ENCODE peak calls at places on chromosomes 4 and X, in nine cellular contexts. One of them, this sample, is unnamed.

GRCh38 chr4:104491826-104492771 is 2.6 kb downstream of the CXXC4 start:
- DNase-seq in transverse colon: peak; percentile 9
- DNase-seq in A549: peak; percentile 4
- DNase-seq in H54: no peak
- DNase-seq in lower leg skin: no peak
- DNase-seq in sigmoid colon: no peak
- DNase-seq in H1: no peak
- DNase-seq in ovary: no peak
- DNase-seq in heart left ventricle: no peak
- DNase-seq in this sample: no peak

GRCh38 chr4:23881052-23881501 is 8.8 kb downstream of the PPARGC1A start:
- DNase-seq in H54: no peak
- DNase-seq in transverse colon: no peak
- DNase-seq in sigmoid colon: no peak
- DNase-seq in lower leg skin: no peak
- DNase-seq in H1: no peak
- DNase-seq in A549: no peak
- DNase-seq in ovary: no peak
- DNase-seq in heart left ventricle: no peak
- DNase-seq in this sample: no peak

GRCh38 chr4:20883231-20883630 is 183.0 kb downstream of the PACRGL start:
- DNase-seq in ovary: no peak
- DNase-seq in A549: no peak
- DNase-seq in H1: no peak
- DNase-seq in heart left ventricle: no peak
- DNase-seq in sigmoid colon: no peak
- DNase-seq in H54: no peak
- DNase-seq in lower leg skin: no peak
- DNase-seq in transverse colon: no peak
- DNase-seq in this sample: no peak

GRCh38 chrX:46279925-46280313 is 265.3 kb downstream of the ZNF674 start:
- DNase-seq in lower leg skin: no peak
- DNase-seq in A549: no peak
- DNase-seq in ovary: no peak
- DNase-seq in sigmoid colon: no peak
- DNase-seq in transverse colon: no peak
- DNase-seq in heart left ventricle: no peak
- DNase-seq in H54: no peak
- DNase-seq in H1: no peak
- DNase-seq in this sample: no peak

GRCh38 chr4:78938474-78938867 is 767 bp downstream of the PAQR3 start:
- DNase-seq in H1: no peak
- DNase-seq in lower leg skin: no peak
- DNase-seq in sigmoid colon: no peak
- DNase-seq in A549: no peak
- DNase-seq in transverse colon: no peak
- DNase-seq in H54: no peak
- DNase-seq in heart left ventricle: no peak
- DNase-seq in ovary: no peak
- DNase-seq in this sample: no peak

GRCh38 chrX:8632949-8633348 is 99.0 kb downstream of the ANOS1 start:
- DNase-seq in A549: no peak
- DNase-seq in H1: no peak
- DNase-seq in H54: no peak
- DNase-seq in lower leg skin: no peak
- DNase-seq in sigmoid colon: no peak
- DNase-seq in transverse colon: no peak
- DNase-seq in heart left ventricle: no peak
- DNase-seq in ovary: no peak
- DNase-seq in this sample: no peak

GRCh38 chrX:107686792-107687191 is 58.5 kb downstream of the PRPS1 start:
- DNase-seq in lower leg skin: no peak
- DNase-seq in sigmoid colon: no peak
- DNase-seq in transverse colon: no peak
- DNase-seq in ovary: no peak
- DNase-seq in A549: no peak
- DNase-seq in H54: no peak
- DNase-seq in H1: no peak
- DNase-seq in heart left ventricle: no peak
- DNase-seq in this sample: no peak

GRCh38 chr4:20248155-20248558 is 3.5 kb upstream of the SLIT2 start:
- DNase-seq in lower leg skin: peak; percentile 21
- DNase-seq in sigmoid colon: no peak
- DNase-seq in A549: no peak
- DNase-seq in H54: no peak
- DNase-seq in H1: no peak
- DNase-seq in transverse colon: no peak
- DNase-seq in ovary: no peak
- DNase-seq in heart left ventricle: no peak
- DNase-seq in this sample: no peak

GRCh38 chrX:151985531-151985930 is 11.1 kb upstream of the GABRE start:
- DNase-seq in H1: no peak
- DNase-seq in lower leg skin: no peak
- DNase-seq in heart left ventricle: no peak
- DNase-seq in ovary: no peak
- DNase-seq in transverse colon: no peak
- DNase-seq in sigmoid colon: no peak
- DNase-seq in H54: no peak
- DNase-seq in A549: no peak
- DNase-seq in this sample: no peak

GRCh38 chrX:35890699-35891098 is 28.8 kb upstream of the CFAP47 start:
- DNase-seq in transverse colon: peak; percentile 38
- DNase-seq in H54: peak; percentile 0
- DNase-seq in lower leg skin: peak; percentile 13
- DNase-seq in ovary: no peak
- DNase-seq in heart left ventricle: no peak
- DNase-seq in A549: peak; percentile 17
- DNase-seq in sigmoid colon: no peak
- DNase-seq in H1: peak; percentile 10
- DNase-seq in this sample: peak; percentile 48

GRCh38 chr4:118774989-118775388 is 60.9 kb downstream of the SEC24D start:
- DNase-seq in heart left ventricle: no peak
- DNase-seq in transverse colon: no peak
- DNase-seq in sigmoid colon: no peak
- DNase-seq in A549: no peak
- DNase-seq in H54: no peak
- DNase-seq in H1: no peak
- DNase-seq in ovary: no peak
- DNase-seq in lower leg skin: no peak
- DNase-seq in this sample: no peak

GRCh38 chrX:29547877-29548276 is 667.5 kb upstream of the MAGEB2 start:
- DNase-seq in ovary: no peak
- DNase-seq in H54: no peak
- DNase-seq in transverse colon: no peak
- DNase-seq in lower leg skin: no peak
- DNase-seq in heart left ventricle: no peak
- DNase-seq in sigmoid colon: no peak
- DNase-seq in H1: no peak
- DNase-seq in A549: no peak
- DNase-seq in this sample: no peak

GRCh38 chr4:128393111-128393704 is 105.6 kb upstream of the PGRMC2 start:
- DNase-seq in A549: no peak
- DNase-seq in lower leg skin: no peak
- DNase-seq in sigmoid colon: no peak
- DNase-seq in transverse colon: no peak
- DNase-seq in heart left ventricle: no peak
- DNase-seq in ovary: no peak
- DNase-seq in H1: no peak
- DNase-seq in H54: no peak
- DNase-seq in this sample: no peak

GRCh38 chr4:113050361-113050760 is 908 bp downstream of the ANK2 start:
- DNase-seq in A549: no peak
- DNase-seq in transverse colon: no peak
- DNase-seq in heart left ventricle: no peak
- DNase-seq in H1: peak; percentile 9
- DNase-seq in sigmoid colon: no peak
- DNase-seq in lower leg skin: no peak
- DNase-seq in H54: no peak
- DNase-seq in ovary: no peak
- DNase-seq in this sample: no peak

GRCh38 chrX:43958529-43958928 is 14.7 kb downstream of the NDP start:
- DNase-seq in H1: no peak
- DNase-seq in H54: peak; percentile 2
- DNase-seq in heart left ventricle: no peak
- DNase-seq in lower leg skin: peak; percentile 17
- DNase-seq in transverse colon: peak; percentile 12
- DNase-seq in ovary: no peak
- DNase-seq in A549: peak; percentile 55
- DNase-seq in sigmoid colon: no peak
- DNase-seq in this sample: no peak

GRCh38 chr4:22191565-22192301 is 243.2 kb upstream of the KCNIP4 start:
- DNase-seq in H1: no peak
- DNase-seq in H54: no peak
- DNase-seq in transverse colon: no peak
- DNase-seq in heart left ventricle: no peak
- DNase-seq in lower leg skin: no peak
- DNase-seq in A549: no peak
- DNase-seq in ovary: no peak
- DNase-seq in sigmoid colon: no peak
- DNase-seq in this sample: no peak

GRCh38 chrX:9466115-9466495 is 1.2 kb downstream of the TBL1X start:
- DNase-seq in sigmoid colon: peak; percentile 88
- DNase-seq in H54: no peak
- DNase-seq in H1: no peak
- DNase-seq in A549: peak; percentile 10
- DNase-seq in lower leg skin: peak; percentile 32
- DNase-seq in transverse colon: peak; percentile 51
- DNase-seq in heart left ventricle: peak; percentile 64
- DNase-seq in ovary: peak; percentile 51
- DNase-seq in this sample: peak; percentile 51

GRCh38 chr4:2436761-2437474 is 18.2 kb downstream of the CFAP99 start:
- DNase-seq in heart left ventricle: no peak
- DNase-seq in transverse colon: no peak
- DNase-seq in H1: no peak
- DNase-seq in lower leg skin: no peak
- DNase-seq in H54: no peak
- DNase-seq in A549: no peak
- DNase-seq in sigmoid colon: no peak
- DNase-seq in ovary: no peak
- DNase-seq in this sample: no peak

GRCh38 chr4:137083571-137083970 is 448.7 kb downstream of the PCDH18 start:
- DNase-seq in sigmoid colon: no peak
- DNase-seq in A549: no peak
- DNase-seq in ovary: no peak
- DNase-seq in heart left ventricle: no peak
- DNase-seq in H54: no peak
- DNase-seq in H1: no peak
- DNase-seq in transverse colon: no peak
- DNase-seq in lower leg skin: no peak
- DNase-seq in this sample: no peak

GRCh38 chr4:40046311-40046980 is 10.2 kb upstream of the N4BP2 start:
- DNase-seq in sigmoid colon: no peak
- DNase-seq in lower leg skin: no peak
- DNase-seq in A549: peak; percentile 26
- DNase-seq in heart left ventricle: no peak
- DNase-seq in H1: no peak
- DNase-seq in H54: no peak
- DNase-seq in ovary: no peak
- DNase-seq in transverse colon: peak; percentile 50
- DNase-seq in this sample: peak; percentile 82
- TF ChIP-seq POLR2A in sigmoid colon: no peak
- TF ChIP-seq POLR2A in lower leg skin: no peak
- TF ChIP-seq POLR2A in A549: no peak
- TF ChIP-seq POLR2A in heart left ventricle: no peak
- TF ChIP-seq POLR2A in H1: no peak
- TF ChIP-seq POLR2A in H54: no peak
- TF ChIP-seq POLR2A in ovary: no peak
- TF ChIP-seq POLR2A in transverse colon: no peak
- TF ChIP-seq POLR2A in this sample: no peak

GRCh38 chr4:33013280-33013679 is 2293.1 kb downstream of the PCDH7 start:
- DNase-seq in lower leg skin: no peak
- DNase-seq in transverse colon: no peak
- DNase-seq in ovary: no peak
- DNase-seq in A549: no peak
- DNase-seq in H54: no peak
- DNase-seq in sigmoid colon: no peak
- DNase-seq in H1: no peak
- DNase-seq in heart left ventricle: no peak
- DNase-seq in this sample: no peak
- TF ChIP-seq POLR2A in lower leg skin: no peak
- TF ChIP-seq POLR2A in transverse colon: no peak
- TF ChIP-seq POLR2A in ovary: no peak
- TF ChIP-seq POLR2A in A549: no peak
- TF ChIP-seq POLR2A in H54: no peak
- TF ChIP-seq POLR2A in sigmoid colon: no peak
- TF ChIP-seq POLR2A in H1: no peak
- TF ChIP-seq POLR2A in heart left ventricle: no peak
- TF ChIP-seq POLR2A in this sample: no peak

DNA sequence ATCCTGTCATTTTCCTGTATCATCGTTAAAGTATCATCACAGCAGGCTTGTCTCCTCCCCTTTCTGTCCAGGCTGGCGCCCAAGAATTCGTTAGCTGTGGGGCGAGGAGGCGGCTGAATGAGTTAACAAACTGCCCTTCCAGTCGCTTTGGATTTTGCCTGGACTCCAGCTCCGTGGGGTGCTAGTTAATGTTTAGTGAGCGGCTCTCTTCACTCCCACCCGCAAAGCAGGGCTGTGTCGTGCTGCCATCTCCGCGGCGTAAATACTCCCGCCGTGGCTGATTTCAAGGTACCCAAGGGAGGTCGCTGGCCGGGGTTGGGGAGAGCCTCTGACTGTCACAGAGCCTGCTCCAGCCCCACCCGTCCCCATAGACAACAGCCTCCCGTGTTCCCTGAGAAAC is 44.9 kb upstream of the SPRY1 start:
- DNase-seq in H1: no peak
- DNase-seq in heart left ventricle: no peak
- DNase-seq in sigmoid colon: no peak
- DNase-seq in ovary: no peak
- DNase-seq in H54: no peak
- DNase-seq in A549: no peak
- DNase-seq in transverse colon: no peak
- DNase-seq in lower leg skin: no peak
- DNase-seq in this sample: no peak
- TF ChIP-seq POLR2A in H1: no peak
- TF ChIP-seq POLR2A in heart left ventricle: no peak
- TF ChIP-seq POLR2A in sigmoid colon: no peak
- TF ChIP-seq POLR2A in ovary: no peak
- TF ChIP-seq POLR2A in H54: no peak
- TF ChIP-seq POLR2A in A549: no peak
- TF ChIP-seq POLR2A in transverse colon: no peak
- TF ChIP-seq POLR2A in lower leg skin: no peak
- TF ChIP-seq POLR2A in this sample: no peak

DNA sequence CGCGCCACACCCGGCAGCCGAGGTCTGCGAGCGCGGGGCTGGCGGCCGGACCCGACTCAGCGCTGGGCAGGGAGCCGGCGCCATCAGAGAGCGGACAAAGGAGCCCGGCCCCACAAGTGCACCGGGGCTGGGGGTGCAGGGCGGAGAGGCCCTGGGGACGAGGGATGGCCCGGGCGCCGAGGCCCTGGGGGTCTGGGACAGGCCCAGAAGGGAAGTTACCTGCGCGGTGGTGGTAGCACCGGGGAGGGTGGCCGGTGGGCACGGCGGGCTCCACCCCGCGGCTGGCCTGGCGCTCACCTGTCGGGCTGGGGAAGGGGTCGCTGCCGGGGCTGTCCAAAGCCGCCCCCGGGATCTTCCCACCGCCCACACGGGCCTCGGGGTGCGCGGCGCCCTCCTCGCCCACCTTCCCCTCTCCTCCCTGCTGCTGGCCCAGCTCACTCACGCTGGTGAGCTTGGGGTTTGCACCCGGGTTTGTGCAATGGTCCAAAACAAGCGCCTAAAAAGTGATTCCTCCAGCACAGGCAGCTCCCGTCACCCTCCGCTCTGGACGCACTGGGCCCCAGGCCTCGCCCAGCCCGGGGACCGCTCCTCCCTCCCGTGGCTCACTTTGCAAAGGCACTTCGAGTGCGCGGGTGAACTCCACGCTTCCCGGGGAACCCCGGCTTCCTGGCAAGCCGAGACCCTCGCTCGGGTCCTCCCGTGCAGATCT is at the start of gene CTPS2:
- DNase-seq in heart left ventricle: peak; percentile 83
- DNase-seq in H54: peak; percentile 48
- DNase-seq in H1: no peak
- DNase-seq in A549: peak; percentile 79
- DNase-seq in sigmoid colon: peak; percentile 85
- DNase-seq in lower leg skin: peak; percentile 28
- DNase-seq in transverse colon: peak; percentile 77
- DNase-seq in ovary: peak; percentile 65
- DNase-seq in this sample: peak; percentile 70
- TF ChIP-seq POLR2A in heart left ventricle: no peak
- TF ChIP-seq POLR2A in H54: peak; percentile 43
- TF ChIP-seq POLR2A in H1: no peak
- TF ChIP-seq POLR2A in A549: peak; percentile 67
- TF ChIP-seq POLR2A in sigmoid colon: no peak
- TF ChIP-seq POLR2A in lower leg skin: no peak
- TF ChIP-seq POLR2A in transverse colon: peak; percentile 69
- TF ChIP-seq POLR2A in ovary: no peak
- TF ChIP-seq POLR2A in this sample: no peak

This sample was measured in stomach.